ENCODE peak calls at places on chromosomes 3 and 15, in five cellular contexts. U is CD8-positive, alpha-beta T cell; W is stomach; B is cardiac muscle cell; Y is body of pancreas. O is an unnamed sample.

GRCh38 chr15:95365615-95366107 is 964.8 kb upstream of the NR2F2 start:
- DNase-seq in U (no peak), Y (no peak), B (no peak), W (no peak), O (no peak)

GRCh38 chr3:28326458-28326926 is 22.0 kb upstream of the ZCWPW2 start:
- DNase-seq in U (peak; percentile 11), W (no peak), B (no peak), Y (no peak), O (no peak)

GRCh38 chr3:126925411-126926171 is 57.3 kb upstream of the PLXNA1 start:
- DNase-seq in Y (no peak), U (no peak), B (no peak), W (no peak), O (no peak)

GRCh38 chr3:157107037-157107436 is 52.9 kb downstream of the CCNL1 start:
- DNase-seq in U (no peak), Y (no peak), W (no peak), B (no peak), O (no peak)

GRCh38 chr15:88246666-88247446 is 9.7 kb downstream of the NTRK3 start:
- DNase-seq in U (peak; percentile 63), W (peak; percentile 74), Y (peak; percentile 75), B (peak; percentile 85), O (peak; percentile 80)

GRCh38 chr3:27596334-27596841 is 112.2 kb upstream of the SLC4A7 start:
- DNase-seq in W (no peak), Y (no peak), B (no peak), U (no peak), O (no peak)

GRCh38 chr3:183278479-183279088 is 25.5 kb downstream of the B3GNT5 start:
- DNase-seq in Y (no peak), U (no peak), B (no peak), W (no peak), O (no peak)

GRCh38 chr3:120561251-120562045 is 34.7 kb upstream of the NDUFB4 start:
- DNase-seq in W (peak; percentile 79), U (peak; percentile 57), B (peak; percentile 79), Y (peak; percentile 83), O (peak; percentile 79)

GRCh38 chr3:126659915-126660886 is 5.3 kb upstream of the TXNRD3 start:
- DNase-seq in U (no peak), B (no peak), Y (no peak), W (no peak), O (no peak)

GRCh38 chr3:37905987-37906674 is 44.5 kb downstream of the CTDSPL start:
- DNase-seq in B (peak; percentile 45), U (no peak), Y (no peak), W (no peak), O (peak; percentile 23)

GRCh38 chr15:63389902-63390301 is 8.3 kb upstream of the CA12 start:
- DNase-seq in B (no peak), W (peak; percentile 96), Y (peak; percentile 99), U (no peak), O (peak; percentile 32)

GRCh38 chr15:76905855-76906254 is 715 bp upstream of the SCAPER start:
- DNase-seq in B (peak; percentile 7), U (no peak), W (no peak), Y (peak; percentile 14), O (no peak)

GRCh38 chr15:76936671-76937070 is 5.1 kb downstream of the RCN2 start:
- DNase-seq in W (no peak), B (no peak), U (no peak), Y (no peak), O (no peak)

GRCh38 chr3:134485075-134485536 is 679 bp downstream of the ANAPC13 start:
- DNase-seq in B (no peak), W (no peak), U (no peak), Y (peak; percentile 40), O (no peak)

GRCh38 chr15:100314809-100315400 is 26.9 kb downstream of the ADAMTS17 start:
- DNase-seq in B (no peak), U (no peak), W (no peak), Y (no peak), O (no peak)

GRCh38 chr3:123110238-123110952 is 43.6 kb downstream of the PDIA5 start:
- DNase-seq in Y (no peak), B (no peak), W (no peak), U (no peak), O (no peak)

GRCh38 chr3:118187221-118187620 is 847.4 kb downstream of the IGSF11 start:
- DNase-seq in B (no peak), Y (no peak), W (no peak), U (no peak), O (no peak)

DNA sequence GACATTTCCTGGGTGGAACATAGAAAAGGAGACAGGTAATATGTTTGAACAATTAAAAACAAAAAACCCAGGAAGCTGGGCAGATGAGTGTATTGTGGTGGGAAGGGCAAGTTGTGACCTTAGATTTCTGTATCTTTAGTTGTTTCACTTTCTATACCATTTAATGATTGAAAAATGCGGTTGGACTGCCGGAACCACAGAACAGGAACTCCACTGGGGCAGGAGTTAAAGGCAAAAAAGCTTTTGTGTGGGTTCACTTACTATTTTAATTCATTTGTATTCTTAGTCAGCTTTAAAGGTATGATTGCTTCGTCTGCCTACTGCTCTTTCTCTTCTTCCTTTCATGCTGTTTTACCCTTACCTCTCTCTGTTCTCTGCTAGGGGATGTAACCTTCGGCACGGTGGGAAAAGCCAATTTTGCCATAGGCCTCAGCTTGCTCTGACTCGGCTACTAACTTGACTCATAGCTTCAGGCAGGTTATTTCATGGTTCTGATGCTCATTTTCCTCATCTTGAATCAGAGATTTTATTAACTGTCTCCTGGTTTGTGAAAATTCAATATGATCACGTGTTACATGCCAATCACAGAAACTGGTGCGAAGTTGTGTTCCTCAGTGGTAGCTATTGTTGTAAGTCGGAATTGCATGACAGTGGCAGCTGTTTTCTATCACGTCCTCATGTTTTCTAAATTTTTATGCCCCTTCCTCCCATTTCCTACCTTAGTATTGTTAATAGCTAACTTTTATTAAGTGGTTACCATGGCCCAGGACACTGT is 1.6 kb upstream of the MCTP2 start:
- DNase-seq in W (no peak), U (peak; percentile 18), B (no peak), Y (no peak), O (no peak)
- H3K4me3 ChIP-seq in W (no peak overlapping the region), U (peak overlapping the region; percentile 10), B (no peak overlapping the region), Y (no peak overlapping the region), O (no peak overlapping the region)

GRCh38 chr3:124779751-124780191 is 49.5 kb downstream of the UMPS start:
- DNase-seq in W (no peak), U (no peak), Y (no peak), B (no peak), O (no peak)

GRCh38 chr3:124780767-124781485 is 50.7 kb downstream of the UMPS start:
- DNase-seq in W (no peak), Y (peak; percentile 37), U (no peak), B (peak; percentile 74), O (peak; percentile 80)

GRCh38 chr3:124783696-124784095 is 53.4 kb downstream of the UMPS start:
- DNase-seq in W (no peak), B (no peak), U (no peak), Y (no peak), O (no peak)

GRCh38 chr3:124780356-124780755 is 50.1 kb downstream of the UMPS start:
- DNase-seq in U (no peak), W (no peak), B (peak; percentile 32), Y (peak; percentile 28), O (no peak)

GRCh38 chr3:124781706-124782376 is 51.6 kb downstream of the UMPS start:
- DNase-seq in U (no peak), W (no peak), Y (no peak), B (no peak), O (no peak)
- H3K4me1 ChIP-seq in U (peaks cover 5% of the 10 kb centered on the region), W (peaks cover 44% of the 10 kb centered on the region), Y (peaks cover 4% of the 10 kb centered on the region), B (peaks cover 26% of the 10 kb centered on the region), O (peaks cover 34% of the 10 kb centered on the region)

GRCh38 chr3:196051336-196052076 is 30.4 kb downstream of the TFRC start:
- DNase-seq in W (no peak), U (no peak), Y (no peak), B (no peak), O (no peak)

GRCh38 chr3:196049567-196050122 is 32.2 kb downstream of the TFRC start:
- DNase-seq in W (no peak), B (no peak), Y (no peak), U (no peak), O (no peak)

GRCh38 chr3:196047391-196048030 is 34.4 kb downstream of the TFRC start:
- DNase-seq in W (no peak), Y (no peak), B (no peak), U (no peak), O (no peak)

GRCh38 chr3:196050597-196050996 is 31.3 kb downstream of the TFRC start:
- DNase-seq in W (no peak), U (no peak), B (no peak), Y (no peak), O (no peak)

DNA sequence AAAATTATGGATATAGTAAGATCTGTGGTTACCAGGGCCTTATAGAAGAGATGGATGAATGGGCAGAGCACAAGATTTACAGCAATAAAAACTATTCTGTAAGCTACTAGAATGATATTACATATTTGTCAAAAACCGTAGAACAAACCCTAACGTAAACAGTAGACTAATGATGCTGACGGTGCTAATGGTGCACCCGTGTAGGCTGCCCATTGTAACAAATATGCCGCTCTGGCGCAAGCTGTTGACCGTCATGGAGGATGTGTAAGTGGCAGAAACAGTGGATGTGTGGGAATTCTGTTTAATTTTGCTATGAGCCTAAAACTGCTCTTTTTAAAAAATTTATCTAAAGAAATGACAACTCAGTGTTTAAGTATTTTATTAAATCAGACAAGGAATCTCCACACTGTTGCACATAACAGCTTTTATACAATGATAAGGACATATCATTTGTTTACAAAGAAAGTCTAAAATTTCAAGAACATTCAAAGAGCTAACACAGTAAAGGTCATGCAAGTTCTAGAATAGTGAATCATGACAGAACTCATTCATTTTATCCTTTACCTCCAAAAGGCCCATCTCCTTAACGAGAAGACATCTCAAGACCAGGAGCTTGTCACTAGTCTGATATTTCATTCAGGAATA is 32.8 kb downstream of the TFRC start:
- DNase-seq in B (no peak), U (no peak), W (no peak), Y (no peak), O (no peak)
- TF ChIP-seq CTCF in B (no peak), U (no peak), W (no peak), Y (no peak), O (no peak)

DNA sequence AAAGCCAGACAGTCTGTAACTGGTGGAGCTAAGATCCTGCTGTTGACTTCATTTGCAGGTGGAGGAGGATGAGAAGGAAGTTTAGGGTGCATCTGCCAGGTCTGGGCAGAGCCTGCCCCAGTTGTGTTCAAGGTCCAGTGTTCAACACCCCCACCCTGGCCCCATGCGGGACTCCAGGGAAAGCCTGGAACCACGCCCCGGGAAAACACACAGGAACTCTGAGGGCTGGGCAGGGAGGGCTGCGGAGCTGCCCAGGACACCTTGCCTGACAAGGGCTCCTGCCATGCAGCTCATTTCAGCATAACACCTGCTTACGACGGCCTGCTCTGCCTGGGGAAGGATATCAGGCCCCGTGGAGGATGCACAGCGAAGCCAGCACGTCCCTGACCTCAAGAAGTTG is 286.3 kb downstream of the XXYLT1 start:
- DNase-seq in Y (no peak), U (no peak), W (no peak), B (no peak), O (no peak)
- H3K4me3 ChIP-seq in Y (no peak overlapping the region), U (no peak overlapping the region), W (peak overlapping the region; percentile 22), B (no peak overlapping the region), O (no peak overlapping the region)

GRCh38 chr3:125437631-125438435 is 62.7 kb upstream of the ZNF148 start:
- DNase-seq in Y (peak; percentile 67), U (peak; percentile 52), W (peak; percentile 63), B (peak; percentile 44), O (peak; percentile 59)
- H3K4me1 ChIP-seq in Y (peaks cover 27% of the 10 kb centered on the region), U (no peaks in the 10 kb centered on the region), W (peaks cover 17% of the 10 kb centered on the region), B (no peaks in the 10 kb centered on the region), O (peaks cover 26% of the 10 kb centered on the region)

O was measured in BE2C.